ENCODE peak calls at places on chromosomes 1 and 21, in seven cellular contexts. B is HL-60, Q is left lung, J is A673, M is AG09309, O is upper lobe of left lung, S is HCT116. L is an unnamed sample.

GRCh38 chr1:18109756-18110597 is 2.4 kb downstream of the IGSF21 start:
- DNase-seq in O (peak; percentile 83), B (no peak), J (peak; percentile 33), S (no peak), M (no peak), Q (no peak), L (no peak)

GRCh38 chr1:112625696-112626095 is 6.1 kb downstream of the CAPZA1 start:
- DNase-seq in S (no peak), M (no peak), O (no peak), Q (no peak), B (no peak), J (no peak), L (peak; percentile 47)

GRCh38 chr21:16841917-16842316 is 670.9 kb upstream of the CXADR start:
- DNase-seq in S (no peak), O (no peak), J (no peak), Q (no peak), M (no peak), B (no peak), L (no peak)

GRCh38 chr1:206803221-206803730 is 31.0 kb upstream of the IL10 start:
- DNase-seq in J (peak; percentile 19), B (no peak), M (no peak), S (no peak), O (no peak), Q (no peak), L (no peak)

GRCh38 chr1:65230741-65231439 is 78.5 kb upstream of the DNAJC6 start:
- DNase-seq in O (no peak), M (no peak), B (no peak), S (no peak), J (no peak), Q (no peak), L (no peak)

GRCh38 chr1:96557336-96557735 is 164.2 kb upstream of the PTBP2 start:
- DNase-seq in O (no peak), J (no peak), S (no peak), B (no peak), M (no peak), Q (no peak), L (peak; percentile 30)

GRCh38 chr21:36321325-36322082 is 1.5 kb downstream of the MORC3 start:
- DNase-seq in S (no peak), Q (no peak), O (no peak), M (no peak), J (peak; percentile 29), B (no peak), L (peak; percentile 42)

GRCh38 chr1:204545881-204546280 is 29.7 kb downstream of the MDM4 start:
- DNase-seq in M (no peak), O (no peak), J (no peak), S (no peak), Q (no peak), B (no peak), L (peak; percentile 26)

GRCh38 chr1:234214129-234214910 is 158.9 kb upstream of the COA6 start:
- DNase-seq in S (no peak), Q (peak; percentile 65), B (no peak), M (no peak), O (peak; percentile 89), J (peak; percentile 58), L (peak; percentile 9)

GRCh38 chr1:66575739-66576138 is 41.8 kb downstream of the SGIP1 start:
- DNase-seq in Q (no peak), S (no peak), B (no peak), O (no peak), J (no peak), M (peak; percentile 78), L (peak; percentile 94)

GRCh38 chr1:61097326-61097725 is 15.0 kb downstream of the NFIA start:
- DNase-seq in S (no peak), O (no peak), B (no peak), J (peak; percentile 69), M (peak; percentile 56), Q (no peak), L (peak; percentile 85)

GRCh38 chr1:70043806-70044205 is 161.6 kb downstream of the LRRC40 start:
- DNase-seq in Q (no peak), M (peak; percentile 28), J (peak; percentile 56), B (no peak), O (no peak), S (no peak), L (peak; percentile 94)

GRCh38 chr1:177700856-177701255 is 269.0 kb downstream of the SEC16B start:
- DNase-seq in S (no peak), B (no peak), J (no peak), O (no peak), Q (no peak), M (no peak), L (no peak)

GRCh38 chr1:41322835-41323234 is 38.4 kb upstream of the FOXO6 start:
- DNase-seq in Q (no peak), M (no peak), J (peak; percentile 41), S (no peak), B (no peak), O (no peak), L (no peak)

GRCh38 chr21:21039624-21040023 is 41.4 kb downstream of the NCAM2 start:
- DNase-seq in S (no peak), B (no peak), O (no peak), M (no peak), Q (no peak), J (no peak), L (no peak)

GRCh38 chr1:93715529-93716126 is 34.0 kb upstream of the BCAR3 start:
- DNase-seq in O (no peak), B (no peak), S (no peak), Q (no peak), M (no peak), J (no peak), L (no peak)

GRCh38 chr21:32494946-32495703 is 82.6 kb downstream of the EVA1C start:
- DNase-seq in M (peak; percentile 92), Q (no peak), B (no peak), S (no peak), O (no peak), J (no peak), L (peak; percentile 63)

GRCh38 chr1:103327054-103327719 is 198.3 kb upstream of the RNPC3 start:
- DNase-seq in Q (no peak), M (no peak), O (no peak), J (no peak), B (no peak), S (no peak), L (no peak)

GRCh38 chr1:177847843-177848242 is 122.0 kb downstream of the SEC16B start:
- DNase-seq in O (no peak), B (no peak), S (no peak), Q (no peak), J (no peak), M (peak; percentile 42), L (peak; percentile 65)

GRCh38 chr1:15756143-15757015 is 2.2 kb upstream of the FBLIM1 start:
- DNase-seq in M (no peak), B (no peak), Q (no peak), J (no peak), S (no peak), O (peak; percentile 44), L (no peak)

GRCh38 chr1:161439280-161440232 is 65.7 kb upstream of the FCGR2A start:
- DNase-seq in M (no peak), J (peak; percentile 52), Q (no peak), O (peak; percentile 87), B (peak; percentile 18), S (no peak), L (peak; percentile 26)

GRCh38 chr1:12112711-12113161 is 49.6 kb downstream of the TNFRSF8 start:
- DNase-seq in B (no peak), O (no peak), M (no peak), Q (no peak), S (no peak), J (no peak), L (peak; percentile 51)

DNA sequence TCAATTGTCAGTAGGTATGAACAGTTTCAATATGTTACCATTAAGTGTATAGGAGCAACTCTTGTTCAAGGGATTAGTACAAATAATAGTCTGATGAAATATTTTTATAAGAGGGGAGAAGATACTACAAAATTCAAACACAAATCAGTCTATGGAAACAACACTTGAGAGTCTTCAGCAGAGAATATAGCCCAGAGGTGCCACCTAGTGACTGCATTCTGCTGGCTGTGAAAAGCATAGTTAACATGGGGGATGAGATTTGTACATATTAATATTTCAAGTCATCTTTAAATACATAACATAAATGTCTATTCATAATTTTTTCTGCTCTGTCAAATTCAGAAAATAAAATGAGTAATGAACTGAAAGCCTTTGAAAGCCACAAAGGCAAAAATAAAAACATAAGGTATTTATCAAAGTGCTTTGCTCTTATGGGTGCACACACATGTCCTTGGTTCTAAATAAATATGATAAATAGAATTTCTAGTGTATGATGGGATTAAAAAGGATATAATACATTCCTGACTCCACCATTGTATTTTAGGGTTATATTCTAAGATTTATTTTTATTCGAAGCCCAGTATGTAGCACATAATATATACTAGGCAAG is 440.9 kb upstream of the ZRANB2 start:
- DNase-seq in Q (peak; percentile 36), J (peak; percentile 66), S (no peak), B (no peak), M (peak; percentile 8), O (no peak), L (peak; percentile 54)
- TF ChIP-seq CTCF in Q (peak; percentile 40), J (peak; percentile 90), S (peak; percentile 12), B (peak; percentile 63), M (peak; percentile 78), O (peak; percentile 43), L (peak; percentile 70)

DNA sequence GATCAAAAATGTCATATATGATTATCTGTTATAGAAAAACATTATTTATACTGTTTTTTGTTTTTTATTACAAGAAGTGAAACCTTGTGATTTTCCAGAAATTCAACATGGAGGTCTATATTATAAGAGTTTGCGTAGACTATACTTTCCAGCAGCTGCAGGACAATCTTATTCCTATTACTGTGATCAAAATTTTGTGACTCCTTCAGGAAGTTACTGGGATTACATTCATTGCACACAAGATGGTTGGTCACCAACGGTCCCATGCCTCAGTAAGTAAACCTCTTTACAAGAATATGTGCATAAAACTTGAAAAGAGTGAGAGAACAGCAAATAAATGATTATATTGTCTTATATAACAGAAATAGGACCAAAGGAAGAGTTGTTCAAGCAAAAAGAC is 14.5 kb downstream of the CFHR4 start:
- DNase-seq in Q (no peak), M (no peak), J (peak; percentile 7), O (no peak), S (no peak), B (no peak), L (peak; percentile 4)
- TF ChIP-seq CTCF in Q (no peak), M (peak; percentile 5), J (no peak), O (no peak), S (no peak), B (no peak), L (no peak)

GRCh38 chr21:41960386-41960785 is 6.6 kb upstream of the C2CD2 start:
- DNase-seq in B (no peak), O (peak; percentile 27), S (no peak), J (no peak), M (no peak), Q (no peak), L (no peak)

GRCh38 chr21:41956926-41957729 is 3.3 kb upstream of the C2CD2 start:
- DNase-seq in S (no peak), O (no peak), J (peak; percentile 38), B (no peak), M (peak; percentile 50), Q (no peak), L (peak; percentile 85)

GRCh38 chr21:41955516-41955915 is 1.7 kb upstream of the C2CD2 start:
- DNase-seq in O (no peak), B (no peak), Q (no peak), M (no peak), J (no peak), S (no peak), L (no peak)

GRCh38 chr21:41958886-41959563 is 5.2 kb upstream of the C2CD2 start:
- DNase-seq in M (no peak), O (peak; percentile 78), B (no peak), Q (no peak), S (no peak), J (no peak), L (no peak)

GRCh38 chr21:41957991-41958766 is 4.4 kb upstream of the C2CD2 start:
- DNase-seq in O (peak; percentile 87), B (no peak), M (peak; percentile 48), Q (peak; percentile 58), J (peak; percentile 45), S (peak; percentile 61), L (peak; percentile 96)
- TF ChIP-seq CTCF in O (peak; percentile 11), B (no peak), M (peak; percentile 37), Q (no peak), J (no peak), S (peak; percentile 58), L (peak; percentile 60)

GRCh38 chr1:39720094-39720999 is 18.3 kb upstream of the PPIE start:
- DNase-seq in M (peak; percentile 21), O (no peak), S (peak; percentile 48), B (no peak), J (peak; percentile 81), Q (no peak), L (peak; percentile 82)
- TF ChIP-seq CTCF in M (peak; percentile 50), O (peak; percentile 52), S (peak; percentile 37), B (no peak), J (peak; percentile 79), Q (peak; percentile 43), L (peak; percentile 53)